ENCODE peak calls at places on chromosomes 1 and 21, in ten cellular contexts. One of them, this sample, is unnamed.

GRCh38 chr1:100137602-100138001 is 4.6 kb downstream of the TRMT13 start:
- DNase-seq in GM12864: no peak
- DNase-seq in body of pancreas: no peak
- DNase-seq in coronary artery: no peak
- DNase-seq in lower lobe of right lung: no peak
- DNase-seq in ovary: no peak
- DNase-seq in psoas muscle: no peak
- DNase-seq in heart left ventricle: no peak
- DNase-seq in endothelial cell: no peak
- DNase-seq in hepatocyte: no peak
- DNase-seq in this sample: no peak

GRCh38 chr1:15948600-15949452 is 27.1 kb downstream of the ZBTB17 start:
- DNase-seq in GM12864: no peak
- DNase-seq in body of pancreas: peak
- DNase-seq in coronary artery: peak
- DNase-seq in lower lobe of right lung: peak
- DNase-seq in ovary: peak
- DNase-seq in psoas muscle: peak
- DNase-seq in heart left ventricle: peak
- DNase-seq in endothelial cell: no peak
- DNase-seq in hepatocyte: peak
- DNase-seq in this sample: no peak

GRCh38 chr1:201436461-201436860 is 14.9 kb upstream of the TNNI1 start:
- DNase-seq in GM12864: no peak
- DNase-seq in body of pancreas: no peak
- DNase-seq in coronary artery: no peak
- DNase-seq in lower lobe of right lung: no peak
- DNase-seq in ovary: no peak
- DNase-seq in psoas muscle: no peak
- DNase-seq in heart left ventricle: no peak
- DNase-seq in endothelial cell: no peak
- DNase-seq in hepatocyte: peak
- DNase-seq in this sample: no peak

GRCh38 chr1:245201201-245201600 is 46.4 kb downstream of the KIF26B start:
- DNase-seq in GM12864: no peak
- DNase-seq in body of pancreas: no peak
- DNase-seq in coronary artery: no peak
- DNase-seq in lower lobe of right lung: no peak
- DNase-seq in ovary: no peak
- DNase-seq in psoas muscle: no peak
- DNase-seq in heart left ventricle: no peak
- DNase-seq in endothelial cell: no peak
- DNase-seq in hepatocyte: no peak
- DNase-seq in this sample: no peak

GRCh38 chr1:150999051-150999674 is 7.5 kb downstream of the MINDY1 start:
- DNase-seq in GM12864: no peak
- DNase-seq in body of pancreas: no peak
- DNase-seq in coronary artery: no peak
- DNase-seq in lower lobe of right lung: no peak
- DNase-seq in ovary: no peak
- DNase-seq in psoas muscle: no peak
- DNase-seq in heart left ventricle: no peak
- DNase-seq in endothelial cell: no peak
- DNase-seq in hepatocyte: no peak
- DNase-seq in this sample: no peak

GRCh38 chr1:17207540-17207939 is 2.6 kb downstream of the PADI1 start:
- DNase-seq in GM12864: no peak
- DNase-seq in body of pancreas: no peak
- DNase-seq in coronary artery: no peak
- DNase-seq in lower lobe of right lung: no peak
- DNase-seq in ovary: no peak
- DNase-seq in psoas muscle: peak
- DNase-seq in heart left ventricle: no peak
- DNase-seq in endothelial cell: no peak
- DNase-seq in hepatocyte: no peak
- DNase-seq in this sample: no peak

GRCh38 chr1:40309374-40310128 is 7.5 kb downstream of the COL9A2 start:
- DNase-seq in GM12864: no peak
- DNase-seq in body of pancreas: no peak
- DNase-seq in coronary artery: no peak
- DNase-seq in lower lobe of right lung: no peak
- DNase-seq in ovary: peak
- DNase-seq in psoas muscle: no peak
- DNase-seq in heart left ventricle: no peak
- DNase-seq in endothelial cell: no peak
- DNase-seq in hepatocyte: no peak
- DNase-seq in this sample: no peak

GRCh38 chr1:64572222-64572900 is 102.4 kb downstream of the CACHD1 start:
- DNase-seq in GM12864: no peak
- DNase-seq in body of pancreas: no peak
- DNase-seq in coronary artery: no peak
- DNase-seq in lower lobe of right lung: no peak
- DNase-seq in ovary: no peak
- DNase-seq in psoas muscle: no peak
- DNase-seq in heart left ventricle: no peak
- DNase-seq in endothelial cell: no peak
- DNase-seq in hepatocyte: no peak
- DNase-seq in this sample: no peak

GRCh38 chr21:46095106-46095719 is 2.7 kb upstream of the COL6A2 start:
- DNase-seq in GM12864: no peak
- DNase-seq in body of pancreas: no peak
- DNase-seq in coronary artery: peak
- DNase-seq in lower lobe of right lung: no peak
- DNase-seq in ovary: peak
- DNase-seq in psoas muscle: peak
- DNase-seq in heart left ventricle: no peak
- DNase-seq in endothelial cell: no peak
- DNase-seq in hepatocyte: no peak
- DNase-seq in this sample: no peak

GRCh38 chr1:44417351-44418021 is 12.4 kb downstream of the RNF220 start:
- DNase-seq in GM12864: no peak
- DNase-seq in body of pancreas: no peak
- DNase-seq in coronary artery: no peak
- DNase-seq in lower lobe of right lung: peak
- DNase-seq in ovary: no peak
- DNase-seq in psoas muscle: peak
- DNase-seq in heart left ventricle: peak
- DNase-seq in endothelial cell: peak
- DNase-seq in hepatocyte: peak
- DNase-seq in this sample: no peak

DNA sequence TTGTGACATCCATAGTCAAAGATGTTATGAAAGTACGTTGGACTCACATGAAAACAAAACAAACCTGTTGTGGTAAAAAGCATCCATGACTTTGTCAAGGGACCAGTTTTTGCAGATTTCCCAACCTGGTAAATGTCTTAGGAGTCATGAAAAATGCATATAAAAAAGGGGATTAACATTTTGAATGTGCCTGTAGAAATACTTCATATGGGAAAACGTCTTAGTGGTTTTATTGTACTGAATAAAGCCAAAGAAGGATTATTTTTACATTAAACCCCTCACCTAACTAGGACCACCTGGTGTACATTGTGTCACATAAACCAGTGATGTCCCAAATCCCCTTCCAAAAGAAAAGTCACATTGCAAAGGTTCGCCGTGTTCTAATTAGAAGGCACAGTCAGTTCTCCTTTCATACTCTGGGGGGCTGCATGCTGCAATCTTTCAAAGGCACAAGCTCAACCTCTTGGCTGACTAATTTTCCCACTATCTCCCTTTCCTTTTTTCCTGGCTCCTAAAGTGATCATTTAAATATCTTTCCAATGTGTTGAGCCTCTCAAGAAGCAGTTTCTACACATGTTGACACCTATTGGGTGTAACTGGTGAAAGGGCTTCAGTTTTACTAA is 119.8 kb upstream of the SPAG17 start:
- DNase-seq in GM12864: no peak
- DNase-seq in body of pancreas: no peak
- DNase-seq in coronary artery: no peak
- DNase-seq in lower lobe of right lung: no peak
- DNase-seq in ovary: no peak
- DNase-seq in psoas muscle: no peak
- DNase-seq in heart left ventricle: no peak
- DNase-seq in endothelial cell: peak
- DNase-seq in hepatocyte: no peak
- DNase-seq in this sample: no peak
- TF ChIP-seq CTCF in GM12864: peak
- TF ChIP-seq CTCF in body of pancreas: peak
- TF ChIP-seq CTCF in coronary artery: no peak
- TF ChIP-seq CTCF in lower lobe of right lung: peak
- TF ChIP-seq CTCF in ovary: no peak
- TF ChIP-seq CTCF in psoas muscle: peak
- TF ChIP-seq CTCF in heart left ventricle: peak
- TF ChIP-seq CTCF in endothelial cell: peak
- TF ChIP-seq CTCF in hepatocyte: peak
- TF ChIP-seq CTCF in this sample: no peak

GRCh38 chr1:184632415-184633175 is 122.1 kb downstream of the EDEM3 start:
- DNase-seq in GM12864: no peak
- DNase-seq in body of pancreas: peak
- DNase-seq in coronary artery: no peak
- DNase-seq in lower lobe of right lung: peak
- DNase-seq in ovary: no peak
- DNase-seq in psoas muscle: peak
- DNase-seq in heart left ventricle: peak
- DNase-seq in endothelial cell: no peak
- DNase-seq in hepatocyte: no peak
- DNase-seq in this sample: no peak
- TF ChIP-seq CTCF in GM12864: no peak
- TF ChIP-seq CTCF in body of pancreas: no peak
- TF ChIP-seq CTCF in coronary artery: no peak
- TF ChIP-seq CTCF in lower lobe of right lung: no peak
- TF ChIP-seq CTCF in ovary: no peak
- TF ChIP-seq CTCF in psoas muscle: no peak
- TF ChIP-seq CTCF in heart left ventricle: no peak
- TF ChIP-seq CTCF in endothelial cell: no peak
- TF ChIP-seq CTCF in hepatocyte: no peak
- TF ChIP-seq CTCF in this sample: no peak

DNA sequence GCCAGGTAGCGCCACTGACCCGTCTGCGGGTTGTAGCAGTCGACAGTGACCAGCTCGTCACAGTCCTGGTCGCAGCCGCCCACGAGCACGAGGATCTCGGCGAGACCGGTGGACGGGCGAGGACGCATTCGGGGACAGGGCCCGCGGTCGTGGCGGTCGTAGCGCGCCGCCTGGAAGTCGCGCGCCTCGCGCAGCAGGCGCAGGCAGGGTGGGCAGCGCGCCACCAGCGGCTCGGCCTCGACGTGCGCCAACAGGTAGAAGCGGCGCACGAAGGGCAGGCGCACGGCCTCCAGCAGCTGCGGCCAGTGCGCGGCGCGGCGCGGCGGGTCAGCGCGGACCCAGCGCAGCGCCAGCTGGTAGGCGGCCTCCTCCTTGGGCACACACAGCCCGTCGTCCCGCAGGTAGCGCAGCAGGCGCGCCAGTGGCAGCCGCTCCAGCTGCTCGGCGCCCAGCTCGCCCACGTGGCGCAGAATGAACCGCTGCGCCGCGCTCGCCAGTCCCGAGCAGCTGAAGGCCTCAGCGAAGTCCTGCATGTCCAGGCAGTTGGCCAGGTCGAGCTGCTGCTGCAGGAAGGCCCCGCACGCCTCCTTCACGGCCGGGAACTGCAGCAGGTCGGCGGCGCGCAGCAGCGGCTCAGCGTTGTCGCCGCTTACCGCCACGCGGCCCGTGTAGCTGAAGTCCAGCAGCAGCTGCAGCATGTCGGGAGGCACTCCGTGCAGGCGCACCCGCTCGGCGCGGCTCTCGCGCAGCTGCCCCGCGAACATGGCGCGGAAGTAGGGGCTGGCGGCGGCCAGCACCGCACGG is 602 bp downstream of the KLHL21 start:
- DNase-seq in GM12864: no peak
- DNase-seq in body of pancreas: peak
- DNase-seq in coronary artery: no peak
- DNase-seq in lower lobe of right lung: peak
- DNase-seq in ovary: peak
- DNase-seq in psoas muscle: peak
- DNase-seq in heart left ventricle: peak
- DNase-seq in endothelial cell: no peak
- DNase-seq in hepatocyte: peak
- DNase-seq in this sample: no peak
- TF ChIP-seq CTCF in GM12864: no peak
- TF ChIP-seq CTCF in body of pancreas: no peak
- TF ChIP-seq CTCF in coronary artery: no peak
- TF ChIP-seq CTCF in lower lobe of right lung: no peak
- TF ChIP-seq CTCF in ovary: no peak
- TF ChIP-seq CTCF in psoas muscle: no peak
- TF ChIP-seq CTCF in heart left ventricle: no peak
- TF ChIP-seq CTCF in endothelial cell: no peak
- TF ChIP-seq CTCF in hepatocyte: no peak
- TF ChIP-seq CTCF in this sample: no peak

GRCh38 chr1:156776942-156777341 is 9.6 kb downstream of the PRCC start:
- DNase-seq in GM12864: no peak
- DNase-seq in body of pancreas: no peak
- DNase-seq in coronary artery: no peak
- DNase-seq in lower lobe of right lung: no peak
- DNase-seq in ovary: no peak
- DNase-seq in psoas muscle: no peak
- DNase-seq in heart left ventricle: no peak
- DNase-seq in endothelial cell: no peak
- DNase-seq in hepatocyte: no peak
- DNase-seq in this sample: no peak

GRCh38 chr1:156775799-156776198 is 8.5 kb downstream of the PRCC start:
- DNase-seq in GM12864: no peak
- DNase-seq in body of pancreas: no peak
- DNase-seq in coronary artery: no peak
- DNase-seq in lower lobe of right lung: no peak
- DNase-seq in ovary: no peak
- DNase-seq in psoas muscle: no peak
- DNase-seq in heart left ventricle: no peak
- DNase-seq in endothelial cell: no peak
- DNase-seq in hepatocyte: no peak
- DNase-seq in this sample: no peak

GRCh38 chr1:156772222-156772621 is 4.9 kb downstream of the PRCC start:
- DNase-seq in GM12864: no peak
- DNase-seq in body of pancreas: no peak
- DNase-seq in coronary artery: no peak
- DNase-seq in lower lobe of right lung: no peak
- DNase-seq in ovary: no peak
- DNase-seq in psoas muscle: no peak
- DNase-seq in heart left ventricle: no peak
- DNase-seq in endothelial cell: no peak
- DNase-seq in hepatocyte: no peak
- DNase-seq in this sample: no peak

GRCh38 chr1:156772728-156773497 is 5.6 kb downstream of the PRCC start:
- DNase-seq in GM12864: no peak
- DNase-seq in body of pancreas: no peak
- DNase-seq in coronary artery: no peak
- DNase-seq in lower lobe of right lung: no peak
- DNase-seq in ovary: no peak
- DNase-seq in psoas muscle: no peak
- DNase-seq in heart left ventricle: peak
- DNase-seq in endothelial cell: no peak
- DNase-seq in hepatocyte: no peak
- DNase-seq in this sample: no peak

DNA sequence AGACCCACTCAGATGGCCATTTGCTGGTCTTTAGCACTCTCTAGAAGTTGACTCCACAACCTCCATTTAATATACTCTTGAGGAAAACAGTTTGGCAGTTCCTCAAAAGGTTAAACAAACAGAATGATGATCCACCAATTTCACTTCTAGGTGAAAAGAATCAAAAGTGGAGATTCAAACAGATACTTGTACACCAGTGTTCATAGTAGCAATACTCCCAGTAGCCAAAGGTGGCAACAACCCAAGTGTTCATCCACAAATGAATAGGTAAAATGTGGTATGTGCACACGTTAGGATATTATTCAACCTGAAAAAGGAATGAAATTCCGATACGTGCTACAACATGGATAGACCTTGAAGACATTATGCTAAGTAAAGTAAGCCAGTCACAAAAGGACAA is 6.3 kb downstream of the PRCC start:
- DNase-seq in GM12864: no peak
- DNase-seq in body of pancreas: no peak
- DNase-seq in coronary artery: no peak
- DNase-seq in lower lobe of right lung: no peak
- DNase-seq in ovary: no peak
- DNase-seq in psoas muscle: no peak
- DNase-seq in heart left ventricle: no peak
- DNase-seq in endothelial cell: no peak
- DNase-seq in hepatocyte: no peak
- DNase-seq in this sample: no peak
- TF ChIP-seq CTCF in GM12864: peak
- TF ChIP-seq CTCF in body of pancreas: no peak
- TF ChIP-seq CTCF in coronary artery: no peak
- TF ChIP-seq CTCF in lower lobe of right lung: no peak
- TF ChIP-seq CTCF in ovary: no peak
- TF ChIP-seq CTCF in psoas muscle: no peak
- TF ChIP-seq CTCF in heart left ventricle: no peak
- TF ChIP-seq CTCF in endothelial cell: peak
- TF ChIP-seq CTCF in hepatocyte: no peak
- TF ChIP-seq CTCF in this sample: no peak